ENCODE peak calls at places on chromosome 22, in four cellular contexts. A is IMR-90, H is neuronal stem cell, X is H9. R is an unnamed sample.

GRCh38 chr22:19527861-19528417 is 3.7 kb upstream of the CLDN5 start:
- DNase-seq in A (peak), H (no peak), X (no peak), R (peak)

GRCh38 chr22:46220921-46221320 is 29.2 kb downstream of the CDPF1 start:
- DNase-seq in A (peak), H (no peak), X (no peak), R (no peak)

GRCh38 chr22:29096736-29097669 is 24.2 kb downstream of the KREMEN1 start:
- DNase-seq in A (peak), H (no peak), X (no peak), R (no peak)

GRCh38 chr22:50247748-50248147 is 2.9 kb upstream of the TUBGCP6 start:
- DNase-seq in A (peak), H (no peak), X (peak), R (peak)

GRCh38 chr22:36644333-36644757 is 59.2 kb downstream of the CACNG2 start:
- DNase-seq in A (peak), H (peak), X (peak), R (peak)

GRCh38 chr22:18114495-18114894 is 3.9 kb downstream of the TUBA8 start:
- DNase-seq in A (no peak), H (no peak), X (no peak), R (no peak)

GRCh38 chr22:37182101-37182948 is 5.7 kb downstream of the C1QTNF6 start:
- DNase-seq in A (no peak), H (no peak), X (no peak), R (no peak)

GRCh38 chr22:37184816-37185541 is 3.1 kb downstream of the C1QTNF6 start:
- DNase-seq in A (no peak), H (no peak), X (no peak), R (no peak)

GRCh38 chr22:31556627-31557203 is 60.4 kb downstream of the SFI1 start:
- DNase-seq in A (peak), H (peak), X (no peak), R (peak)

GRCh38 chr22:37607010-37607911 is 1.4 kb upstream of the GGA1 start:
- DNase-seq in A (peak), H (peak), X (peak), R (peak)

GRCh38 chr22:40345801-40346177 is 511 bp upstream of the ADSL start:
- DNase-seq in A (no peak), H (no peak), X (no peak), R (no peak)

GRCh38 chr22:20156611-20157415 is 6.0 kb upstream of the CCDC188 start:
- DNase-seq in A (peak), H (peak), X (peak), R (peak)

GRCh38 chr22:35835998-35836691 is 118.5 kb downstream of the APOL5 start:
- DNase-seq in A (peak), H (peak), X (peak), R (peak)

GRCh38 chr22:30216710-30217109 is 29.8 kb downstream of the LIF start:
- DNase-seq in A (no peak), H (no peak), X (no peak), R (no peak)
- H3K14ac ChIP-seq in A (no peak), H (no peak), X (no peak), R (no peak)

GRCh38 chr22:49158741-49159564 is 668.7 kb downstream of the BRD1 start:
- DNase-seq in A (no peak), H (no peak), X (no peak), R (no peak)
- H4K8ac ChIP-seq in A (no peak), H (no peak), X (no peak), R (no peak)

GRCh38 chr22:45162531-45162930 is 1.2 kb upstream of the NUP50 start:
- DNase-seq in A (no peak), H (no peak), X (no peak), R (peak)

GRCh38 chr22:45163417-45164216 is at the start of gene NUP50:
- DNase-seq in A (peak), H (peak), X (peak), R (peak)

GRCh38 chr22:45164217-45165123 is 745 bp downstream of the NUP50 start:
- DNase-seq in A (no peak), H (peak), X (no peak), R (peak)

GRCh38 chr22:45159652-45160462 is 3.9 kb upstream of the NUP50 start:
- DNase-seq in A (peak), H (no peak), X (no peak), R (peak)

DNA sequence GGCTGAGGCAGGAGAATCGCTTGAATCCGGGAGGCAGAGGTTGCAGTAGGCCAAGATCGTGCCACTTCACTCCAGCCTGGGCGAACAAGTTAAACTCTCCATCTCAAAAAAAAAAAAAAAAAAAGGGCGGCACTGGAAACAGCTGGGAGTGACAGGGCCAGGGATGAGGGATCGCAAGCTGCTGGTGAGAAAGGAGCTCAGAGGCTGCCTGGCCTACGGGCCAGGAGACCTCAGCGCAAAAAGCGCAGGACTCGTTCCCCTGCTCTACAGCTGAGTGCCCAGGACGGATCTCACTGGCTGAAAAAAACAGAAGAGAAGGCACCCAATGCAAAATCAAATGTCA is 680 bp upstream of the NUP50 start:
- DNase-seq in A (peak), H (no peak), X (peak), R (peak)
- H3K14ac ChIP-seq in A (peak), H (no peak), X (peak), R (peak)

GRCh38 chr22:44396727-44397722 is 84.3 kb upstream of the SHISAL1 start:
- DNase-seq in A (no peak), H (no peak), X (peak), R (no peak)

GRCh38 chr22:44393066-44393465 is 80.3 kb upstream of the SHISAL1 start:
- DNase-seq in A (no peak), H (no peak), X (peak), R (no peak)

GRCh38 chr22:44396021-44396726 is 83.4 kb upstream of the SHISAL1 start:
- DNase-seq in A (no peak), H (no peak), X (peak), R (no peak)

GRCh38 chr22:44394246-44395115 is 81.7 kb upstream of the SHISAL1 start:
- DNase-seq in A (no peak), H (no peak), X (peak), R (no peak)

DNA sequence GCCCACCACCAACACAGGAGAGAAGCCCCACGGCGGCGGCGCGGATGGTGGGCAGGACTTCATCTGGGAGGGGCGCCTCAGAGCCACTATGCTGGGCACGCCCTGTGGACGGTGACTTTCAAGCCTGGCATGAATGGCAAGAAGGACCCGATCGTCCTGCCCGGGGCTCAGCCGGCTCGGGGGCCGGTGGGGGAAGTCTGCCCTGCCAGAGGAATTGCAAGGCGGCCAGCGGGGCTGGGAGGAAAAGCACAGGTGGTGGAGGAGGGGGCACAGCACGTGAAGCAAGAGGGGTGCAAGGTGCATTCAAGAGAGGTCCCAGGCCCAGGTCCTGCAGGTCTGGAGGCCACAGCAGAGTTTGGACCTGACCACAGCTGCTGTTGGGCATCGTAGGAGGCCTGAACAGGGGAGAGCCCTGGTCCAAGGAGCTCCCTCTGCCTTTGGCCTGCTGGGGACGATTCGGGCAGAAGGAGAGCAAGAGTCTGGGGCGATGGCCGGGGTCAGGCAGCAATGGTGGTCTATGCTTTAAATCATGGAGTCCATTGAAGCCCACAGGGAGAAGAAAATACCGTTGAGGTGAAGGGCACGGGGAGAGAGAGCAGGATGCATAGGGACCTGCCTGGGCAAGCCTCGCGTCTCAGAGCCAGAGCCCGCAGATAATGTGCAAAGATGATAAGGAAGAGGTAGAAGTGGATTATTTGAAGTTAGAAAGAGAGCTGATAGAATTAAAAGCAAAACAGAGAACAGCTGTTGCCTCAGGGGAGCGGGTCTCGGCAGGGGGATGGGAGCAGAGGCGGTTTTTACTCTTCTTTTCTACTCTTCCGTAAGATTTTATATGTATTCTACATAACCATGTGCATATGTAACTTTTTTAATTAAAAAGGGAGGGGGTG is 82.6 kb upstream of the SHISAL1 start:
- DNase-seq in A (no peak), H (no peak), X (peak), R (no peak)
- H4K8ac ChIP-seq in A (no peak), H (no peak), X (no peak), R (no peak)

DNA sequence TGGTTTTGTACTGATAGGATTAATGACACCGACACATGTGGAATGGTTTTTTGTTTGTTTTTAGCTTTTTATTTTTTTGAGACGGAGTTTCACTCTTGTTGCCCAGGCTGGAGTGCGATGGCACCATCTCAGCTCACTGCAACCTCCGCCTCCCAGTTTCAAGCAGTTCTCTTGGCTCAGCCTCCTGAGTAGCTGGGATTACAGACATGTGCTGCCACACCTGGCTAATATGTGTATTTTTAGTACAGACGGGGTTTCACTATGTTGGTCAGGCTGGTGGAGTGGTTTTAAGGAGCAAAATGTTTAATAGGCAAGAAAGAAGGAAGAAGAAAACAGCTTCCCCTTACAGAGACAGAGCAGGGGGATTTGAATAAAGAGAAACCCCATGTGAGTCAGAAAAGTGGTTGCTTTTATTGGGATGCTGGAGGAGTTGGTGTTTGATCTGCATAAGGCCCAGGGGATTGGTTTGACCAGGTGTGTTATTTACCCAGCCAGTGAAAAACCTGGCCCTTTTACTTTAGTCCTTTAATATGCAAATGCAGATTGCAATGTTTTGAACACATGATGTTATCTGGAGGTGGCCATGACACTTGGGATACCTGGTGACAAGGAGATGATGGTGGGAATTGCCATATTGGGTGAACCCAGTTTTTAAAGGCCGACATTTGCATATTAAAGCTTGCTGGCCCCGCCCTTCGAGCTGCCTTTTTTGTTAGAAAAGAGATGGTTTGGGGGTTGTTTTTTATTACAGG is 24.3 kb downstream of the SUSD2 start:
- DNase-seq in A (no peak), H (no peak), X (no peak), R (no peak)
- H3K14ac ChIP-seq in A (peak), H (no peak), X (no peak), R (no peak)

GRCh38 chr22:42688241-42688913 is 32.3 kb downstream of the A4GALT start:
- DNase-seq in A (peak), H (peak), X (peak), R (peak)
- H4K8ac ChIP-seq in A (peak), H (no peak), X (no peak), R (peak)

DNA sequence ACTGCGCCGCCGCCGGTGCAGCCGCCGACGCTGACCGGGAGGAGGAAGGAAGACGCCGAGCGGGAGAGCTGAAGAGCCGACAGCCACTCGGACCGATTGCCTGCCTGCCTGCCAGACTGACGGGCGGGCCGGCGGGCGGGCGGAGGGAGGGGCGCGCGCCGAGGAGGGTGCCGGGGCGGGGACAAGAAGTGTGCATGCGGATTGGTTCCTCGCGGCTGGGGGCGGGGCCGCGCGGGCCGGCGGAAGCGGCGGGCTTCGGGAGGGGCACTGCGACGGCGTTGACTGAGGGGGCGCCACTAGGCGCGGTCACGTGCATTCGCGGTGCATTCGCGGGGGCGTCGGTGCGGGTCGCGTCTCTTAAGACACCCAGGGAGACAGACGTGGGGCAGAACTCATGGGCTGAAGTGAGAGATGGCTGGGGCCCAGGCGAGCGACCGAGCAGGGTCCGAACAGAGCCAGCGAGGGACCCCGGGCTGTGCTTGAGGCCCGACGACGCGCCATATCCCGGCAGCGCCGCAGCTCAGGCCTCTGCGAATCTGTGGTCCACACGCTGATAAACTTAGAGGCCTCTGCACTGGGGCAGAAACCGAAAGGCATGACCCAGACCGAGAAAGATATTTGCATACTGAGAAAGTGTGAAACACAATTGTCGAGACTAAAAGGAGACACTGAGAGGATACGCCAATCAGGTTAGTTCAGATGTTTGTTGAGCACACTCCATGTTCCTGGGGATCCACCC is at the start of gene MAPK1:
- DNase-seq in A (peak), H (peak), X (peak), R (peak)
- H3K14ac ChIP-seq in A (peak), H (peak), X (peak), R (no peak)

DNA sequence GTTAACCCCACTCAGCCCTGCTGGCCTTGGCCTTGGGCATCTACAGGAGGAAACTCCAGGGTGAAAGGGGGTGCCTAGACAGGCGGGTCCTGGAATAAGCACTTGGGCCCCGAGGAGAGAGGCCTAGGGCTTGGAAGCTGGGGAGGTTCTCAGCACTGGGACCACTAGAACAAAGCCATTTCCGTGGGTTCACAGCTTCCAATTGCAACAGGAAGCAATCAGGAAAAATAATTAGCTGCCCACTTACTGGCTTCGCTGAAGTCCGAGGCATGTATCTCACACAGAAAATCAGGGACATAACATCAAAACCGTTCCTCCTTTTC is 161.2 kb upstream of the GRK3 start:
- DNase-seq in A (peak), H (no peak), X (no peak), R (peak)
- H4K8ac ChIP-seq in A (peak), H (no peak), X (no peak), R (no peak)

R was measured in mesenchymal stem cell.